ENCODE peak calls at places on chromosomes 16 and 17, in seven cellular contexts. One of them, this sample, is unnamed. For H3K9me3, the result is how much of the 10 kb centered on the place peaks cover.

GRCh38 chr16:89064606-89065444 is 28.8 kb upstream of the ACSF3 start:
- DNase-seq in tibial nerve: no peak
- DNase-seq in GM23248: no peak
- DNase-seq in AG04450: no peak
- DNase-seq in CD4-positive, alpha-beta memory T cell: peak
- DNase-seq in psoas muscle: no peak
- DNase-seq in sigmoid colon: no peak
- DNase-seq in this sample: no peak

GRCh38 chr16:48892884-48893283 is 282.9 kb upstream of the N4BP1 start:
- DNase-seq in tibial nerve: no peak
- DNase-seq in GM23248: no peak
- DNase-seq in AG04450: no peak
- DNase-seq in CD4-positive, alpha-beta memory T cell: no peak
- DNase-seq in psoas muscle: no peak
- DNase-seq in sigmoid colon: no peak
- DNase-seq in this sample: no peak

GRCh38 chr17:74042744-74043486 is 160.6 kb upstream of the RPL38 start:
- DNase-seq in tibial nerve: no peak
- DNase-seq in GM23248: peak
- DNase-seq in AG04450: no peak
- DNase-seq in CD4-positive, alpha-beta memory T cell: no peak
- DNase-seq in psoas muscle: peak
- DNase-seq in sigmoid colon: peak
- DNase-seq in this sample: no peak

GRCh38 chr16:73206306-73206705 is 158.4 kb upstream of the ZFHX3 start:
- DNase-seq in tibial nerve: no peak
- DNase-seq in GM23248: no peak
- DNase-seq in AG04450: no peak
- DNase-seq in CD4-positive, alpha-beta memory T cell: no peak
- DNase-seq in psoas muscle: no peak
- DNase-seq in sigmoid colon: no peak
- DNase-seq in this sample: no peak

GRCh38 chr16:85334718-85335583 is 222.7 kb upstream of the CIBAR2 start:
- DNase-seq in tibial nerve: no peak
- DNase-seq in GM23248: no peak
- DNase-seq in AG04450: no peak
- DNase-seq in CD4-positive, alpha-beta memory T cell: peak
- DNase-seq in psoas muscle: no peak
- DNase-seq in sigmoid colon: no peak
- DNase-seq in this sample: peak

GRCh38 chr16:85196976-85197375 is 84.7 kb upstream of the CIBAR2 start:
- DNase-seq in tibial nerve: no peak
- DNase-seq in GM23248: no peak
- DNase-seq in AG04450: no peak
- DNase-seq in CD4-positive, alpha-beta memory T cell: no peak
- DNase-seq in psoas muscle: no peak
- DNase-seq in sigmoid colon: no peak
- DNase-seq in this sample: no peak

GRCh38 chr16:679808-680624 is at the start of gene STUB1:
- DNase-seq in tibial nerve: peak
- DNase-seq in GM23248: peak
- DNase-seq in AG04450: peak
- DNase-seq in CD4-positive, alpha-beta memory T cell: peak
- DNase-seq in psoas muscle: peak
- DNase-seq in sigmoid colon: peak
- DNase-seq in this sample: peak

GRCh38 chr17:20083460-20083859 is 74.3 kb downstream of the SPECC1 start:
- DNase-seq in tibial nerve: no peak
- DNase-seq in GM23248: peak
- DNase-seq in AG04450: no peak
- DNase-seq in CD4-positive, alpha-beta memory T cell: no peak
- DNase-seq in psoas muscle: no peak
- DNase-seq in sigmoid colon: no peak
- DNase-seq in this sample: no peak

GRCh38 chr16:79213214-79213613 is 387.3 kb downstream of the MAF start:
- DNase-seq in tibial nerve: no peak
- DNase-seq in GM23248: peak
- DNase-seq in AG04450: no peak
- DNase-seq in CD4-positive, alpha-beta memory T cell: no peak
- DNase-seq in psoas muscle: no peak
- DNase-seq in sigmoid colon: no peak
- DNase-seq in this sample: no peak

GRCh38 chr16:49663081-49664057 is 192.5 kb downstream of the ZNF423 start:
- DNase-seq in tibial nerve: peak
- DNase-seq in GM23248: peak
- DNase-seq in AG04450: no peak
- DNase-seq in CD4-positive, alpha-beta memory T cell: no peak
- DNase-seq in psoas muscle: peak
- DNase-seq in sigmoid colon: no peak
- DNase-seq in this sample: no peak

GRCh38 chr16:77835111-77835510 is 46.7 kb downstream of the VAT1L start:
- DNase-seq in tibial nerve: no peak
- DNase-seq in GM23248: peak
- DNase-seq in AG04450: no peak
- DNase-seq in CD4-positive, alpha-beta memory T cell: no peak
- DNase-seq in psoas muscle: no peak
- DNase-seq in sigmoid colon: no peak
- DNase-seq in this sample: no peak

GRCh38 chr16:35565626-35566025 is 2106.2 kb downstream of the TP53TG3F start:
- DNase-seq in tibial nerve: no peak
- DNase-seq in GM23248: no peak
- DNase-seq in AG04450: no peak
- DNase-seq in CD4-positive, alpha-beta memory T cell: no peak
- DNase-seq in psoas muscle: no peak
- DNase-seq in sigmoid colon: no peak
- DNase-seq in this sample: no peak

GRCh38 chr16:35564148-35564547 is 2104.7 kb downstream of the TP53TG3F start:
- DNase-seq in tibial nerve: no peak
- DNase-seq in GM23248: no peak
- DNase-seq in AG04450: no peak
- DNase-seq in CD4-positive, alpha-beta memory T cell: no peak
- DNase-seq in psoas muscle: no peak
- DNase-seq in sigmoid colon: no peak
- DNase-seq in this sample: no peak

GRCh38 chr16:35562919-35563318 is 2103.5 kb downstream of the TP53TG3F start:
- DNase-seq in tibial nerve: no peak
- DNase-seq in GM23248: no peak
- DNase-seq in AG04450: no peak
- DNase-seq in CD4-positive, alpha-beta memory T cell: no peak
- DNase-seq in psoas muscle: no peak
- DNase-seq in sigmoid colon: no peak
- DNase-seq in this sample: no peak

GRCh38 chr16:35562471-35562870 is 2103.1 kb downstream of the TP53TG3F start:
- DNase-seq in tibial nerve: no peak
- DNase-seq in GM23248: no peak
- DNase-seq in AG04450: no peak
- DNase-seq in CD4-positive, alpha-beta memory T cell: no peak
- DNase-seq in psoas muscle: no peak
- DNase-seq in sigmoid colon: no peak
- DNase-seq in this sample: no peak

DNA sequence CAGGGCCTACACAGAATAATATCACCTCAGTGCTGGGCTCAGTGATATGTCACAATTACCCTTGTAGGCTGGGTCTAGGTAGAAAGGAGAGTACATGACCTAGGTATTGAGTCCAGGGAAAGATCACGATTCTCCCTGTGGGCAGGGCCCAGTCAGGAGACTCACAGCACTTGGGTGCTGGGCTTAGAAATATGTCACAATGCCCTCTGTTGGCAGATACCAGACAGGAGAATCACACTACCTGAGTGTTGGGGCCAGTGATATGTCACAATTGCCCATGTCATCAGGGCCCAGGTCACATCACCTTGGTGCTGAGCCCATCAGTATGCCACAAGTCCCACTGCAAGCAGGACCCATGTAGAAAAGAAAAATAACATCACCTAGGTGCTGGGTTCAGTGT is 2105.5 kb downstream of the TP53TG3F start:
- DNase-seq in tibial nerve: no peak
- DNase-seq in GM23248: no peak
- DNase-seq in AG04450: no peak
- DNase-seq in CD4-positive, alpha-beta memory T cell: no peak
- DNase-seq in psoas muscle: no peak
- DNase-seq in sigmoid colon: no peak
- DNase-seq in this sample: no peak
- H3K9me3 ChIP-seq in tibial nerve: under half
- H3K9me3 ChIP-seq in GM23248: under half
- H3K9me3 ChIP-seq in AG04450: under half
- H3K9me3 ChIP-seq in CD4-positive, alpha-beta memory T cell: under half
- H3K9me3 ChIP-seq in psoas muscle: under half
- H3K9me3 ChIP-seq in sigmoid colon: under half
- H3K9me3 ChIP-seq in this sample: under half

DNA sequence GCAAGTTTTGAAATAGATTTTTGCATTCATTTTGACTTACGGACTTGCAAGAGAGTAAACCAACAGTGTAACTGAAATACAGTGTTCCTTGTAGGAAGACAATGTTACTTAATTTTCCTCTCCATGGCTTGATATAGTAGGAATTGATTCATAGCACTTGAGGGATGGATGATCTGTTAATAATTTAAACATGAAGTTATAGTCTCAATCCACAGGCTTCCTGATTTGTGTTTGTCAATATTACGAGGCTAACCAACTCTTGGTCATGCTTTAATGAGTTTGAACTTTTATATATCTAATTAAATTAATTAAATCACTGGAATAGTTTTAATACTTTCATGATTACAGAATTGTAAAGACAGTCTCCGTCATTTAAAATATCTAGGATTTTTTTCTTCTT is 112.0 kb upstream of the HAS3 start:
- DNase-seq in tibial nerve: no peak
- DNase-seq in GM23248: no peak
- DNase-seq in AG04450: no peak
- DNase-seq in CD4-positive, alpha-beta memory T cell: no peak
- DNase-seq in psoas muscle: no peak
- DNase-seq in sigmoid colon: no peak
- DNase-seq in this sample: no peak
- H3K27ac ChIP-seq in tibial nerve: no peak
- H3K27ac ChIP-seq in GM23248: peak
- H3K27ac ChIP-seq in AG04450: no peak
- H3K27ac ChIP-seq in CD4-positive, alpha-beta memory T cell: no peak
- H3K27ac ChIP-seq in psoas muscle: no peak
- H3K27ac ChIP-seq in sigmoid colon: no peak
- H3K27ac ChIP-seq in this sample: no peak

DNA sequence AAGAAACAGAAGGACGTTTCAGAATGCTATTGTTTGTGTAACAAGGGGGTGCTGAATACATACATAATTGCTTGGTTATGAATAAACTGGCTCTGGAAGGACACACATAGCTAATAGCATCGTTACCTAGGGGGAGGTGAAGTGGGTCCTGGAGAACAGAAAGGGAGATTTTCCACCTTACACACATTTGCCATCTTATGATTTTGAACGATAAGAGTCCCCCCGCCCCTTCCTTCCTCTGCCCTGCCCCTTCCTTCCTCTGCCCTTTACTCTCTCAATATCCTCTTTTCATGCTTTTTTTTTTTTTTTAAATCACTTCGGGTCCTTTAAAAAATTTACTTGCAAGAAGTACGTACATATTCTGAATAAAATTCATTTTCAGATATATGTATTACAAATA is 902 bp upstream of the DHRS7B start:
- DNase-seq in tibial nerve: no peak
- DNase-seq in GM23248: no peak
- DNase-seq in AG04450: no peak
- DNase-seq in CD4-positive, alpha-beta memory T cell: peak
- DNase-seq in psoas muscle: no peak
- DNase-seq in sigmoid colon: no peak
- DNase-seq in this sample: no peak
- H3K4me3 ChIP-seq in tibial nerve: peak
- H3K4me3 ChIP-seq in GM23248: peak
- H3K4me3 ChIP-seq in AG04450: no peak
- H3K4me3 ChIP-seq in CD4-positive, alpha-beta memory T cell: peak
- H3K4me3 ChIP-seq in psoas muscle: peak
- H3K4me3 ChIP-seq in sigmoid colon: peak
- H3K4me3 ChIP-seq in this sample: peak

GRCh38 chr17:49180303-49180702 is 30.1 kb downstream of the GNGT2 start:
- DNase-seq in tibial nerve: peak
- DNase-seq in GM23248: peak
- DNase-seq in AG04450: no peak
- DNase-seq in CD4-positive, alpha-beta memory T cell: peak
- DNase-seq in psoas muscle: peak
- DNase-seq in sigmoid colon: peak
- DNase-seq in this sample: peak
- H3K9me3 ChIP-seq in tibial nerve: under half
- H3K9me3 ChIP-seq in GM23248: under half
- H3K9me3 ChIP-seq in AG04450: under half
- H3K9me3 ChIP-seq in CD4-positive, alpha-beta memory T cell: under half
- H3K9me3 ChIP-seq in psoas muscle: under half
- H3K9me3 ChIP-seq in sigmoid colon: under half
- H3K9me3 ChIP-seq in this sample: under half

GRCh38 chr16:7792346-7792745 is 459.7 kb downstream of the RBFOX1 start:
- DNase-seq in tibial nerve: no peak
- DNase-seq in GM23248: no peak
- DNase-seq in AG04450: no peak
- DNase-seq in CD4-positive, alpha-beta memory T cell: no peak
- DNase-seq in psoas muscle: no peak
- DNase-seq in sigmoid colon: no peak
- DNase-seq in this sample: no peak

DNA sequence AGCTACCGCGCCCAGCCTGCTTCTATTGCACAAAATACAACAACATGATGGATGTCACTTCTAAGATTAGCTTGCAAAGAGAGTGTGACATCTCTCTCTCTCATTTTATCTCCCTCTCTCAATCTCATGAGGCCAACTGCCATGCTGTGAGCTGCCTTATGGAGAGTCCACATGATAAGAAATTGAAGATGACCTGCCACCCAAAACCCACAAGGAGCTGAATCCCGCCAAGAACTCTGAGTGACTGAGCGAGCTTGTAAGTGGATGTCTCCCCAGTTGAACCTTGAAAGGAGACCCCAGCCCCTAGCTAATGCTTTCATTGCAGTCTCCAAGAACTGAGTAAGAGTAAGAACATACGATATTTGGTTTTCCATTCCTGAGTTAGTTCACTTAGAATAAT is 458.5 kb downstream of the RBFOX1 start:
- DNase-seq in tibial nerve: no peak
- DNase-seq in GM23248: no peak
- DNase-seq in AG04450: no peak
- DNase-seq in CD4-positive, alpha-beta memory T cell: no peak
- DNase-seq in psoas muscle: no peak
- DNase-seq in sigmoid colon: no peak
- DNase-seq in this sample: no peak
- H3K27ac ChIP-seq in tibial nerve: no peak
- H3K27ac ChIP-seq in GM23248: no peak
- H3K27ac ChIP-seq in AG04450: no peak
- H3K27ac ChIP-seq in CD4-positive, alpha-beta memory T cell: no peak
- H3K27ac ChIP-seq in psoas muscle: no peak
- H3K27ac ChIP-seq in sigmoid colon: no peak
- H3K27ac ChIP-seq in this sample: no peak

GRCh38 chr17:494601-495195 is 142.1 kb upstream of the RPH3AL start:
- DNase-seq in tibial nerve: no peak
- DNase-seq in GM23248: no peak
- DNase-seq in AG04450: no peak
- DNase-seq in CD4-positive, alpha-beta memory T cell: no peak
- DNase-seq in psoas muscle: no peak
- DNase-seq in sigmoid colon: no peak
- DNase-seq in this sample: no peak
- H3K4me3 ChIP-seq in tibial nerve: no peak
- H3K4me3 ChIP-seq in GM23248: no peak
- H3K4me3 ChIP-seq in AG04450: no peak
- H3K4me3 ChIP-seq in CD4-positive, alpha-beta memory T cell: no peak
- H3K4me3 ChIP-seq in psoas muscle: no peak
- H3K4me3 ChIP-seq in sigmoid colon: no peak
- H3K4me3 ChIP-seq in this sample: no peak

This sample was measured in kidney.